ENCODE peak calls at places on chromosomes 6 and 20, in five cellular contexts. One of them, this sample, is unnamed.

GRCh38 chr6:42369568-42369967 is 82.2 kb downstream of the TRERF1 start:
- DNase-seq in cardiac muscle cell: no peak
- DNase-seq in neuronal stem cell: no peak
- DNase-seq in H1: no peak
- DNase-seq in ovary: no peak
- DNase-seq in this sample: no peak

GRCh38 chr6:132300323-132300949 is 100.8 kb downstream of the MOXD1 start:
- DNase-seq in cardiac muscle cell: peak; percentile 78
- DNase-seq in neuronal stem cell: no peak
- DNase-seq in H1: no peak
- DNase-seq in ovary: no peak
- DNase-seq in this sample: no peak

GRCh38 chr6:169490409-169490708 is 211.5 kb downstream of the WDR27 start:
- DNase-seq in cardiac muscle cell: no peak
- DNase-seq in neuronal stem cell: no peak
- DNase-seq in H1: no peak
- DNase-seq in ovary: no peak
- DNase-seq in this sample: no peak

GRCh38 chr6:27178001-27178730 is 69.3 kb upstream of the PRSS16 start:
- DNase-seq in cardiac muscle cell: peak; percentile 56
- DNase-seq in neuronal stem cell: peak; percentile 71
- DNase-seq in H1: no peak
- DNase-seq in ovary: peak; percentile 46
- DNase-seq in this sample: peak; percentile 59

GRCh38 chr20:17882065-17882833 is 86.3 kb downstream of the SNX5 start:
- DNase-seq in cardiac muscle cell: no peak
- DNase-seq in neuronal stem cell: no peak
- DNase-seq in H1: no peak
- DNase-seq in ovary: no peak
- DNase-seq in this sample: no peak

GRCh38 chr20:49824206-49824605 is 11.6 kb downstream of the SLC9A8 start:
- DNase-seq in cardiac muscle cell: no peak
- DNase-seq in neuronal stem cell: no peak
- DNase-seq in H1: no peak
- DNase-seq in ovary: no peak
- DNase-seq in this sample: no peak

GRCh38 chr20:42938486-42939205 is 251.1 kb downstream of the PTPRT start:
- DNase-seq in cardiac muscle cell: no peak
- DNase-seq in neuronal stem cell: no peak
- DNase-seq in H1: no peak
- DNase-seq in ovary: no peak
- DNase-seq in this sample: no peak

GRCh38 chr20:20546402-20546801 is 166.0 kb downstream of the RALGAPA2 start:
- DNase-seq in cardiac muscle cell: no peak
- DNase-seq in neuronal stem cell: no peak
- DNase-seq in H1: no peak
- DNase-seq in ovary: no peak
- DNase-seq in this sample: no peak

GRCh38 chr6:161694995-161695394 is 421.1 kb upstream of the AGPAT4 start:
- DNase-seq in cardiac muscle cell: peak; percentile 15
- DNase-seq in neuronal stem cell: no peak
- DNase-seq in H1: no peak
- DNase-seq in ovary: no peak
- DNase-seq in this sample: no peak

GRCh38 chr20:2139250-2139649 is 37.6 kb downstream of the STK35 start:
- DNase-seq in cardiac muscle cell: no peak
- DNase-seq in neuronal stem cell: no peak
- DNase-seq in H1: no peak
- DNase-seq in ovary: no peak
- DNase-seq in this sample: no peak

GRCh38 chr20:6685181-6685582 is 82.3 kb upstream of the BMP2 start:
- DNase-seq in cardiac muscle cell: no peak
- DNase-seq in neuronal stem cell: no peak
- DNase-seq in H1: no peak
- DNase-seq in ovary: no peak
- DNase-seq in this sample: no peak

GRCh38 chr6:151974061-151974617 is 166.7 kb downstream of the ESR1 start:
- DNase-seq in cardiac muscle cell: no peak
- DNase-seq in neuronal stem cell: no peak
- DNase-seq in H1: no peak
- DNase-seq in ovary: no peak
- DNase-seq in this sample: no peak

GRCh38 chr6:157078326-157078725 is 245.0 kb downstream of the TMEM242 start:
- DNase-seq in cardiac muscle cell: no peak
- DNase-seq in neuronal stem cell: no peak
- DNase-seq in H1: no peak
- DNase-seq in ovary: no peak
- DNase-seq in this sample: no peak

GRCh38 chr6:168737481-168737880 is 296.5 kb downstream of the SMOC2 start:
- DNase-seq in cardiac muscle cell: no peak
- DNase-seq in neuronal stem cell: no peak
- DNase-seq in H1: no peak
- DNase-seq in ovary: no peak
- DNase-seq in this sample: no peak

GRCh38 chr6:166933396-166933795 is 23.0 kb downstream of the RNASET2 start:
- DNase-seq in cardiac muscle cell: no peak
- DNase-seq in neuronal stem cell: no peak
- DNase-seq in H1: no peak
- DNase-seq in ovary: no peak
- DNase-seq in this sample: no peak

GRCh38 chr20:11041396-11041795 is 367.6 kb upstream of the JAG1 start:
- DNase-seq in cardiac muscle cell: no peak
- DNase-seq in neuronal stem cell: no peak
- DNase-seq in H1: no peak
- DNase-seq in ovary: no peak
- DNase-seq in this sample: no peak

GRCh38 chr6:158799051-158799792 is 19.9 kb downstream of the EZR start:
- DNase-seq in cardiac muscle cell: no peak
- DNase-seq in neuronal stem cell: no peak
- DNase-seq in H1: no peak
- DNase-seq in ovary: no peak
- DNase-seq in this sample: no peak
- H3K27ac ChIP-seq in cardiac muscle cell: peak overlapping the region; percentile 93
- H3K27ac ChIP-seq in neuronal stem cell: no peak overlapping the region
- H3K27ac ChIP-seq in H1: no peak overlapping the region
- H3K27ac ChIP-seq in ovary: peak overlapping the region; percentile 6
- H3K27ac ChIP-seq in this sample: no peak overlapping the region

GRCh38 chr6:43505718-43506117 is 4.4 kb downstream of the LRRC73 start:
- DNase-seq in cardiac muscle cell: no peak
- DNase-seq in neuronal stem cell: no peak
- DNase-seq in H1: no peak
- DNase-seq in ovary: no peak
- DNase-seq in this sample: no peak
- H3K4me3 ChIP-seq in cardiac muscle cell: no peak overlapping the region
- H3K4me3 ChIP-seq in neuronal stem cell: no peak overlapping the region
- H3K4me3 ChIP-seq in H1: no peak overlapping the region
- H3K4me3 ChIP-seq in ovary: no peak overlapping the region
- H3K4me3 ChIP-seq in this sample: no peak overlapping the region

DNA sequence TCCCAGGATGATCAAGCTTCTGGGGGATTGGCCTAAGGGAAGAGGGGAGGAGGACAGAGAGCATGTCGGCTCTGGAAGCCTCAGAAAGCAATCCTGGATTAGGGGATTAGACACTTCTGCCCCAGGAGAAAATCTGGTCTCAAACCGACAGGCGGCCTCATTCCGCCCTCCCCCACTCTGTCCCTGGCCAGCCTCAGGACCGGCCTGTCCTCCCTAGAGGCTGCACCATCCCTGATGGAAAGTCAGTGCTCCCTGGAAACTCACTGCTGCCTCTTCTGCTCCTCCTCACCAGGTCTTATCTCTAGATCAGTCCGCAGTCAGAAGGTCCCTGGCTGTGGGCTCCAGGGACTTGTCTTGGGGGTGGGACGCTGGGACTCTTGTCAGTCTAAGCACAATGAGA is 905 bp upstream of the SLC12A5 start:
- DNase-seq in cardiac muscle cell: no peak
- DNase-seq in neuronal stem cell: no peak
- DNase-seq in H1: no peak
- DNase-seq in ovary: no peak
- DNase-seq in this sample: no peak
- H3K4me1 ChIP-seq in cardiac muscle cell: no peaks in the 10 kb centered on the region
- H3K4me1 ChIP-seq in neuronal stem cell: peaks cover 2% of the 10 kb centered on the region
- H3K4me1 ChIP-seq in H1: no peaks in the 10 kb centered on the region
- H3K4me1 ChIP-seq in ovary: no peaks in the 10 kb centered on the region
- H3K4me1 ChIP-seq in this sample: peaks cover 2% of the 10 kb centered on the region

GRCh38 chr20:61397790-61398189 is 145.7 kb downstream of the CDH4 start:
- DNase-seq in cardiac muscle cell: no peak
- DNase-seq in neuronal stem cell: no peak
- DNase-seq in H1: no peak
- DNase-seq in ovary: no peak
- DNase-seq in this sample: no peak
- H3K27ac ChIP-seq in cardiac muscle cell: no peak overlapping the region
- H3K27ac ChIP-seq in neuronal stem cell: no peak overlapping the region
- H3K27ac ChIP-seq in H1: no peak overlapping the region
- H3K27ac ChIP-seq in ovary: no peak overlapping the region
- H3K27ac ChIP-seq in this sample: no peak overlapping the region

GRCh38 chr6:36983538-36983937 is 2.5 kb downstream of the MTCH1 start:
- DNase-seq in cardiac muscle cell: no peak
- DNase-seq in neuronal stem cell: no peak
- DNase-seq in H1: no peak
- DNase-seq in ovary: no peak
- DNase-seq in this sample: no peak
- H3K4me3 ChIP-seq in cardiac muscle cell: no peak overlapping the region
- H3K4me3 ChIP-seq in neuronal stem cell: peak overlapping the region; percentile 3
- H3K4me3 ChIP-seq in H1: no peak overlapping the region
- H3K4me3 ChIP-seq in ovary: no peak overlapping the region
- H3K4me3 ChIP-seq in this sample: no peak overlapping the region

DNA sequence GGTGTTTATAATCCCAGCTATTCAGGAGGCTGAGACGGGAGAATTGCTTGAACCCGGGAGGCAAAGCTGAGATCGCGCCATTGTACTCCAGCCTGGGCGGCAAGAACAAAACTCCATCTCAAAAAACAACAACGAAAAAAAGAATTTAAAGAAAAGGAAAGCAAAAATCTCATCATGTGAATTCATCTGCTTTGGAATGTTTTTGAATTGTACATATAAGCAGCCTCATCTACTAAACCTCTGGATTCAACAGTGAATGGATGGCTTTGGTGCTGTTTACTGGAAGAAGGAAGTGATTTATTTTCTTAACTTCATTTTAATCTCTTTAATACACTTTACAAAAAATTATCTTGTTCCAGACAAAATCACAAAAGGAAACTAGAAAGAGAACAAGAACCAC is 51.8 kb upstream of the PNRC1 start:
- DNase-seq in cardiac muscle cell: no peak
- DNase-seq in neuronal stem cell: no peak
- DNase-seq in H1: no peak
- DNase-seq in ovary: no peak
- DNase-seq in this sample: no peak
- H3K4me1 ChIP-seq in cardiac muscle cell: peaks cover 9% of the 10 kb centered on the region
- H3K4me1 ChIP-seq in neuronal stem cell: no peaks in the 10 kb centered on the region
- H3K4me1 ChIP-seq in H1: peaks cover 3% of the 10 kb centered on the region
- H3K4me1 ChIP-seq in ovary: peaks cover 4% of the 10 kb centered on the region
- H3K4me1 ChIP-seq in this sample: no peaks in the 10 kb centered on the region

DNA sequence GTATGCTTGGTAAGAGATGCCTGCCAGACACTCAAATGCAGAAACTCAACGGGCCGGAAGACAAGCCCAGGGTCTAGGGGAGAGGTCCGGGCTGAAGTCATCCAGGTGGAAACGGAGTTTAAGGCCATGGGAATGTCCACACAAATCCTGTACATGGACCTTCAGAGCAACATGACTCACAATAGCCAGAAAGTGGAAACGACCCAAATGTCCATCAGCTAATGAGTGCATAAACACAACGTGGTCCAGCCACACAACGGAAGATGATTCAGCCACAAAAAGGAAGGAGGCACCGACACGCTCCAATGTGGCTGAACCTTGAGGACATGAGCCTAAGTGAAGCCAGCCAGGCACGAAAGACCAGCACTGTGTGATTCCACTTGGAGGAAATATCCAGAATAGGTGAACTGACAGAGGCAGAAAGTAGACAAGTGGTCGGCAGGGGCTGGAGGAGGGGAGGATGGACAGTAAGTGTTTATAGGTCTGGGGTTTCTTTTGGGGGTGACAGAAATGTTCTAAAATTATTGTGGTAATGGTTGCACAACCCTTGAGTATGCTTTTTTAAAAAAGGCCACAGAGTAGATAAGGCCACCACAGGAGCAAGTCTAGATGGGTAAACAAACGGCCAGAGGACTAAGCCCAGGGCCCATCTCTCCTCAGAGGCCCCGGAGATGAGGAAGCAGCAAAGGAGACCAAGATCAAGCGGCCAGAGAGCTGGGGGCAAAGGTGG is 105.6 kb downstream of the PREX1 start:
- DNase-seq in cardiac muscle cell: no peak
- DNase-seq in neuronal stem cell: no peak
- DNase-seq in H1: no peak
- DNase-seq in ovary: no peak
- DNase-seq in this sample: no peak
- H3K27ac ChIP-seq in cardiac muscle cell: no peak overlapping the region
- H3K27ac ChIP-seq in neuronal stem cell: no peak overlapping the region
- H3K27ac ChIP-seq in H1: no peak overlapping the region
- H3K27ac ChIP-seq in ovary: no peak overlapping the region
- H3K27ac ChIP-seq in this sample: no peak overlapping the region

GRCh38 chr6:142079130-142079529 is 53.6 kb upstream of the GJE1 start:
- DNase-seq in cardiac muscle cell: no peak
- DNase-seq in neuronal stem cell: no peak
- DNase-seq in H1: no peak
- DNase-seq in ovary: no peak
- DNase-seq in this sample: no peak
- H3K4me3 ChIP-seq in cardiac muscle cell: no peak overlapping the region
- H3K4me3 ChIP-seq in neuronal stem cell: no peak overlapping the region
- H3K4me3 ChIP-seq in H1: no peak overlapping the region
- H3K4me3 ChIP-seq in ovary: no peak overlapping the region
- H3K4me3 ChIP-seq in this sample: no peak overlapping the region

This sample was measured in CD4-positive, alpha-beta memory T cell.